ENCODE peak calls at places on chromosomes 1 and 21, in eight cellular contexts. A is bronchial epithelial cell; U is erythroblast; P is ELR; R is A172; B is RCC 7860; I is activated CD4-positive, CD25-positive, alpha-beta regulatory T cell treated with anti-CD3 and anti-CD28 coated beads, Interleukin-2, amount 50 U/mL, for 72 hours; J is CD4-positive, alpha-beta T cell. F is an unnamed sample.

GRCh38 chr1:168535536-168535935 is 8.3 kb downstream of the XCL2 start:
- DNase-seq in A (no peak), U (no peak), P (no peak), R (no peak), B (no peak), I (no peak), J (no peak), F (no peak)

GRCh38 chr1:242185728-242186127 is 186.8 kb upstream of the MAP1LC3C start:
- DNase-seq in A (no peak), U (no peak), P (no peak), R (no peak), B (no peak), I (no peak), J (no peak), F (no peak)

GRCh38 chr1:161307230-161307768 is 2.5 kb downstream of the MPZ start:
- DNase-seq in A (peak), U (peak), P (peak), R (peak), B (no peak), I (peak), J (peak), F (peak)

GRCh38 chr21:45950740-45951515 is 30.6 kb upstream of the COL6A1 start:
- DNase-seq in A (no peak), U (no peak), P (peak), R (peak), B (no peak), I (no peak), J (no peak), F (peak)

GRCh38 chr1:8061210-8061609 is 35.1 kb upstream of the ERRFI1 start:
- DNase-seq in A (peak), U (no peak), P (peak), R (peak), B (peak), I (no peak), J (no peak), F (no peak)

GRCh38 chr1:246139745-246140182 is 367.3 kb downstream of the SMYD3 start:
- DNase-seq in A (peak), U (peak), P (peak), R (peak), B (peak), I (no peak), J (no peak), F (no peak)

GRCh38 chr1:48396208-48396607 is 75.8 kb downstream of the SPATA6 start:
- DNase-seq in A (peak), U (no peak), P (no peak), R (no peak), B (no peak), I (no peak), J (no peak), F (no peak)

GRCh38 chr1:116847175-116847574 is 62.5 kb upstream of the PTGFRN start:
- DNase-seq in A (no peak), U (no peak), P (no peak), R (no peak), B (no peak), I (no peak), J (no peak), F (no peak)

GRCh38 chr1:196148367-196148970 is 459.8 kb downstream of the KCNT2 start:
- DNase-seq in A (peak), U (peak), P (peak), R (peak), B (peak), I (no peak), J (no peak), F (no peak)

GRCh38 chr1:222392571-222392970 is 155.3 kb downstream of the HHIPL2 start:
- DNase-seq in A (no peak), U (no peak), P (peak), R (no peak), B (no peak), I (no peak), J (no peak), F (no peak)

GRCh38 chr1:154155282-154155681 is 409 bp upstream of the NUP210L start:
- DNase-seq in A (peak), U (peak), P (no peak), R (no peak), B (no peak), I (no peak), J (no peak), F (no peak)

GRCh38 chr1:8472668-8473067 is 154.8 kb downstream of the SLC45A1 start:
- DNase-seq in A (no peak), U (no peak), P (no peak), R (no peak), B (no peak), I (no peak), J (peak), F (no peak)

GRCh38 chr1:19344372-19344810 is 32.3 kb downstream of the SLC66A1 start:
- DNase-seq in A (no peak), U (peak), P (peak), R (peak), B (peak), I (no peak), J (no peak), F (peak)

GRCh38 chr1:233241782-233242181 is 53.7 kb downstream of the PCNX2 start:
- DNase-seq in A (no peak), U (no peak), P (no peak), R (no peak), B (no peak), I (no peak), J (no peak), F (no peak)